ENCODE peak calls at places on chromosome 7, in eight cellular contexts. O, W, T, U, Z, S, N and I are unnamed samples.

GRCh38 chr7:44750921-44751571 is 2.4 kb downstream of the ZMIZ2 start:
- DNase-seq in S (no peak), Z (peak; percentile 40), U (no peak), N (peak; percentile 44), O (no peak), W (peak; percentile 12), T (peak; percentile 51), I (no peak)

GRCh38 chr7:149140784-149141183 is 6.5 kb upstream of the ZNF398 start:
- DNase-seq in U (no peak), Z (no peak), W (peak; percentile 42), O (no peak), N (no peak), T (no peak), S (no peak), I (no peak)

GRCh38 chr7:114949227-114949626 is 27.3 kb downstream of the MDFIC start:
- DNase-seq in T (no peak), O (no peak), S (no peak), U (no peak), Z (no peak), W (peak; percentile 33), N (no peak), I (no peak)

GRCh38 chr7:24597014-24597413 is 23.8 kb downstream of the PALS2 start:
- DNase-seq in U (no peak), W (no peak), S (no peak), Z (no peak), N (no peak), O (no peak), T (no peak), I (no peak)

GRCh38 chr7:33601081-33601480 is 304.3 kb upstream of the BMPER start:
- DNase-seq in N (no peak), O (no peak), S (no peak), U (no peak), Z (no peak), T (no peak), W (no peak), I (no peak)

GRCh38 chr7:18407385-18407784 is 88.2 kb upstream of the HDAC9 start:
- DNase-seq in W (no peak), O (peak; percentile 71), U (peak; percentile 61), N (no peak), Z (no peak), T (no peak), S (no peak), I (no peak)

GRCh38 chr7:39332142-39332541 is 234.1 kb upstream of the YAE1 start:
- DNase-seq in S (no peak), U (no peak), Z (no peak), O (no peak), W (no peak), T (no peak), N (no peak), I (no peak)

GRCh38 chr7:139851770-139852481 is 22.9 kb downstream of the TBXAS1 start:
- DNase-seq in U (no peak), N (no peak), T (peak; percentile 80), O (no peak), S (no peak), Z (no peak), W (no peak), I (no peak)

GRCh38 chr7:56537952-56538351 is 421.7 kb upstream of the NUPR2 start:
- DNase-seq in W (no peak), T (no peak), Z (peak; percentile 40), U (no peak), O (no peak), N (no peak), S (no peak), I (no peak)

GRCh38 chr7:140415361-140415760 is 11.5 kb downstream of the RAB19 start:
- DNase-seq in Z (no peak), T (no peak), S (no peak), U (no peak), W (no peak), O (no peak), N (no peak), I (no peak)

DNA sequence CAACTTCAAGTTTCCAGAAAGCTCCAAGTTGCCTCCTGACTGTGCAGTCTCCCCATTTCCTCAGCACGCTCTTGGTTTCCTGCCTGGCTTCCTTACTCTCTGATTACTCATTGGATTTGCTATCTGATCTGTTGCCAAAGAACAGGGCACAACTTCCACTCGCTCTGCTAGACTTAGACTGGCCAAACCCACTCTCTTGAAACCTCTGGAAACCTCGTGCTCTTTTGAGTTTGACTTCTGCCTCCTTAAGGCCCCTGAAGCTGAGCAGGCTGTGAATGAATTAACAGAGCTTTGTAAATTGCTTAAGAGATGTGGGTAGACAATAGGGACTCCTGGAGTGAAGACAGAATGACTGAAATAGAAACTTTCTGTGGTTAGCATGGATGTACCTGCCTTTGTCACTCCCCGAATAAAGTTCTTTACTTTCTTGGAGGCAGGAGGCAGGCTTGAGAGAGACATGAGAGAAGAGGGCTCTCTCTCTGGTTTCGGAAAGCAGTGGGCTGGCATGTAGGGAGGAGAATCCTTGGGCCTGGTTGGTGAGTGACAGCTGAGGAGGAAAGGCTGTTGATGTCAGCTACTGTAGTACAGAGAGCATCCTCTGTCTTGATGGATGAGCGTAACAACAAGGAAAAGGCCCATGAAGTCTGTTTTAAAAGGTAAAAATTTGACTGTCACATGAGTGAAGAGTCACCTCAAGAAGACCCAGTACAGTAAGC is 70.8 kb downstream of the CHN2 start:
- DNase-seq in W (peak; percentile 32), Z (no peak), U (peak; percentile 75), O (no peak), N (no peak), T (peak; percentile 41), S (no peak), I (no peak)
- H3K27me3 ChIP-seq in W (no peaks in the 10 kb centered on the region), Z (no peaks in the 10 kb centered on the region), U (no peaks in the 10 kb centered on the region), O (no peaks in the 10 kb centered on the region), N (no peaks in the 10 kb centered on the region), T (no peaks in the 10 kb centered on the region), S (no peaks in the 10 kb centered on the region), I (no peaks in the 10 kb centered on the region)

GRCh38 chr7:2521952-2522591 is 2.5 kb downstream of the LFNG start:
- DNase-seq in W (no peak), Z (peak; percentile 50), U (peak; percentile 32), N (peak; percentile 72), S (no peak), O (no peak), T (peak; percentile 58), I (no peak)
- H3K4me1 ChIP-seq in W (peaks cover 22% of the 10 kb centered on the region), Z (peaks cover 75% of the 10 kb centered on the region), U (peaks cover 52% of the 10 kb centered on the region), N (peaks cover 79% of the 10 kb centered on the region), S (peaks cover 79% of the 10 kb centered on the region), O (peaks cover 40% of the 10 kb centered on the region), T (peaks cover 7% of the 10 kb centered on the region), I (peaks cover 56% of the 10 kb centered on the region)

DNA sequence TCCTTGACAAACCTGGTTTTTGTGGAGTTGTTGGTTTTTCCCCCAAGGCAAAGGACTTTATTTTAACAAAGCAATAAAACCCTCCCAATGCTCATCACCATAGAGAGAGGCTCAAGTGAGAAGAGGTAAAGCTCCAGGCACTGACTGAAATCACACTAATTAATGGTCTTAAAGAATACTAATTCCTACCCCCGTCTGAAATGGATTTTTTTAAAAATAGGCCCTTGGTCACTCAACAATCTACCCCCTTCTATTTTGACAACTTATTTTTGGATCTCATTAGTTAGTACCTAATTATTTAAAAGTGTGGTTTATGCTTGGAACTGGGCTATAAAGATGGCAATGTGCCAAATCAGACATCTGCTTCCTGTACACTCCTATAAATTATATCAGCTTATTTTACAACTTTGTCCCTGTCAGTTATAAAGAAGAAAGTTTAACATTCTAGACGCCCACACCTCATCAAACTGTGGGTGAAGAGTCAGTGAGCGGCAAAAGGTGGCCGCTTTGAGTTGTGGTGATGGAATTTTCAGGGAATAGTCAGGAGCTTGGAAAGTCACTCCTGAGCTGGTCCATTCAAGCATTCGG is 10.6 kb downstream of the GLI3 start:
- DNase-seq in W (peak; percentile 52), O (peak; percentile 50), U (no peak), S (no peak), T (no peak), N (no peak), Z (no peak), I (no peak)
- H3K27me3 ChIP-seq in W (no peaks in the 10 kb centered on the region), O (no peaks in the 10 kb centered on the region), U (no peaks in the 10 kb centered on the region), S (no peaks in the 10 kb centered on the region), T (peaks cover 37% of the 10 kb centered on the region), N (peaks cover 37% of the 10 kb centered on the region), Z (peaks cover 15% of the 10 kb centered on the region), I (no peaks in the 10 kb centered on the region)

DNA sequence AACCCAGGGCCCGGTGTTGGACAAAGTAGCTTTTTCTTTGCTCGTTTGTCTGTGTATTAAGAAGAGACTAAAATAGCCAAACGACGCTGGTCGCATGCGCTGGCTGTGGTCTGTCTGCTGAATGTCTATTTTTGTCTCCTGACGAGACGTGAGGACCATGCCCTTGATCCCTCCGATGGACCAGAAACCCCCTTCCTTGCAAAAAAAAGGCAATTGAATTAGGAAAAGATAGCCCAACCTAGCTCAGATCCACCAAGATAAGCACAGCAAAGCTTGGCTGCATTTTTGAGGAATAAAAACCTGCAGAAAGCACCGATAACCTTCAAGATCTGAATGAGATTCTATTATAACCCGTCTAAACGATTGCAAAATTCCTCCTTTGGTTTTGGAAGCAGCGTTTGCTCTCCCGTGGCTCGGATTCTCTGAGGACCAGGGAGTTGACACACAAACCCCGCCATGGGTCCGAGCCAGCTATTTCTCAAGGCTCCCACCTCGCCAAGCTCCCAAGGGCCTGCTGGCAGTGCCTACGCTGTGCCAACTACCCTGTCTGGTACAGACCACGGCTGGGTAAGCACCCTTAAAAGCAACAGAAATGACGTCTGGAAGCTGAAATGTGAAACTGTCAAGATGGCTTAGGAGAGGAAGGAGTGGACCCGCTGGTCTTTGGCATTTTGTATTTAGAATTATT is 17.7 kb upstream of the TTYH3 start:
- DNase-seq in O (no peak), Z (peak; percentile 65), U (no peak), T (no peak), N (no peak), W (peak; percentile 58), S (no peak), I (peak; percentile 58)
- H3K4me1 ChIP-seq in O (peaks cover 4% of the 10 kb centered on the region), Z (peaks cover 48% of the 10 kb centered on the region), U (peaks cover 9% of the 10 kb centered on the region), T (peaks cover 11% of the 10 kb centered on the region), N (peaks cover 15% of the 10 kb centered on the region), W (peaks cover 16% of the 10 kb centered on the region), S (peaks cover 54% of the 10 kb centered on the region), I (peaks cover 31% of the 10 kb centered on the region)

DNA sequence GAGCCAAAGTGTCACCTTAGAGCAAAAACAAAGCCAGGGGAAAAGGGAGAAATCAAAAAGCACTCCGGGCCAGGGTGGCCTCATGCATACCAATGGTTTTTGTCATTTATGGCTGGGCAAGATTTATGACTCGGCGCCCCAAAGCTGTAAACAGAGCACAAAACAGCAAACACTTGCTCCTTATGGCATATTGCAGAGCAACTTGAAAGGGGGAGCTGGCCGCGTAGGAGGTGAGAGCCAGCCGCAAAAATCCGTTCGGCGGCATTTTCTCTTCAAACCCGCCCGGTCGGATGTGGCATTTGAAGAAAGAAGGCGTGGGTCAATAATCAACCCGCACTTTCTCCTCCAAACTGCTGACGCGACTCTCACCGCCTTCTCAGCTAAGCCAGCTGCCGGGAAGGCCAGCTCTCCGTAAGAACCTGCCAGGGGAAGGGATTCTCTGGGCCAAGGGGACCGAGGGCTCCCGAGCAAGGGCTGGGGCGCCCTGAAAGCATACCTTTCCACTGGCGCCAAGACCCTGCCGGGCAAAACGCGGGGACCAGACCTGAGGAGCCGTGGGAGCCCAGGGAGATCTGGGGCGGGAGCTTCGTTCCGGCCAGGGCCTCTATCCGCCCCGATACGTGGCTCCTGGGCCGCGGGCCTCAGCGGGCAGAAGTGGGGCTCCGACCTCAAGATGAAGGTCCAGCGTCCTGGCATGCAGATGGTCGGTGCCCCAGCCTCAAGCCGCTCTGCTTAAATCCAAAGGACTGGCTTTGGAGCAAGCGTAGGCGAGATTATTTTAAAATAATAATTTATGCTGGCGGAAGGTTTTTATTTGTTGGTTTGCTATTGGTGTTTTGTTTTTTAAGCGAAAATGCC is 12.9 kb upstream of the HOXA2 start:
- DNase-seq in T (peak; percentile 77), S (no peak), U (peak; percentile 95), O (peak; percentile 86), Z (no peak), N (peak; percentile 75), W (peak; percentile 90), I (no peak)
- H3K27me3 ChIP-seq in T (peaks cover 97% of the 10 kb centered on the region), S (peaks cover 14% of the 10 kb centered on the region), U (no peaks in the 10 kb centered on the region), O (no peaks in the 10 kb centered on the region), Z (peaks cover 98% of the 10 kb centered on the region), N (no peaks in the 10 kb centered on the region), W (no peaks in the 10 kb centered on the region), I (no peaks in the 10 kb centered on the region)